ENCODE peak calls at places on chromosome 2, in ten cellular contexts. I, G, T, Q, S, X, A, E, O and Z are unnamed samples.

GRCh38 chr2:113977660-113978523 is 88.0 kb downstream of the ACTR3 start:
- DNase-seq in I (no peak), G (no peak), T (peak), Q (no peak), S (no peak), X (no peak), A (no peak), E (no peak), O (peak), Z (peak)

GRCh38 chr2:11145350-11145749 is 9.9 kb upstream of the SLC66A3 start:
- DNase-seq in I (no peak), G (no peak), T (no peak), Q (no peak), S (no peak), X (no peak), A (no peak), E (no peak), O (no peak), Z (no peak)

GRCh38 chr2:28736034-28736433 is 15.6 kb upstream of the PPP1CB start:
- DNase-seq in I (no peak), G (peak), T (no peak), Q (peak), S (no peak), X (no peak), A (no peak), E (no peak), O (no peak), Z (peak)

GRCh38 chr2:123303735-123304134 is 721.4 kb upstream of the CNTNAP5 start:
- DNase-seq in I (no peak), G (no peak), T (peak), Q (no peak), S (no peak), X (no peak), A (no peak), E (no peak), O (no peak), Z (no peak)

GRCh38 chr2:238505892-238506280 is 79.2 kb downstream of the ASB1 start:
- DNase-seq in I (no peak), G (no peak), T (no peak), Q (no peak), S (no peak), X (no peak), A (no peak), E (no peak), O (no peak), Z (no peak)

GRCh38 chr2:46163031-46163430 is 134.2 kb upstream of the EPAS1 start:
- DNase-seq in I (no peak), G (no peak), T (no peak), Q (no peak), S (no peak), X (no peak), A (no peak), E (no peak), O (no peak), Z (no peak)

GRCh38 chr2:10326151-10326616 is 23.5 kb downstream of the HPCAL1 start:
- DNase-seq in I (no peak), G (no peak), T (no peak), Q (no peak), S (no peak), X (no peak), A (no peak), E (no peak), O (no peak), Z (no peak)

GRCh38 chr2:19911799-19912509 is 10.2 kb upstream of the TTC32 start:
- DNase-seq in I (no peak), G (peak), T (peak), Q (no peak), S (no peak), X (no peak), A (peak), E (no peak), O (peak), Z (peak)

GRCh38 chr2:109189751-109190150 is 60.7 kb downstream of the SH3RF3 start:
- DNase-seq in I (no peak), G (no peak), T (no peak), Q (no peak), S (no peak), X (no peak), A (no peak), E (no peak), O (no peak), Z (no peak)

GRCh38 chr2:191707542-191707941 is 29.6 kb downstream of the NABP1 start:
- DNase-seq in I (no peak), G (no peak), T (no peak), Q (no peak), S (no peak), X (no peak), A (no peak), E (no peak), O (no peak), Z (no peak)

GRCh38 chr2:96940026-96940601 is 46.3 kb downstream of the FAM178B start:
- DNase-seq in I (no peak), G (no peak), T (no peak), Q (no peak), S (no peak), X (no peak), A (no peak), E (no peak), O (no peak), Z (no peak)

GRCh38 chr2:15334650-15335326 is 226.3 kb downstream of the NBAS start:
- DNase-seq in I (no peak), G (peak), T (peak), Q (peak), S (no peak), X (no peak), A (peak), E (no peak), O (peak), Z (peak)

GRCh38 chr2:120731175-120731574 is 4.5 kb upstream of the GLI2 start:
- DNase-seq in I (no peak), G (no peak), T (no peak), Q (no peak), S (no peak), X (peak), A (no peak), E (no peak), O (no peak), Z (no peak)

GRCh38 chr2:61460168-61460567 is 10.7 kb downstream of the USP34 start:
- DNase-seq in I (no peak), G (peak), T (peak), Q (no peak), S (no peak), X (no peak), A (peak), E (no peak), O (peak), Z (no peak)

GRCh38 chr2:30240162-30240696 is 8.9 kb downstream of the LBH start:
- DNase-seq in I (no peak), G (no peak), T (no peak), Q (no peak), S (no peak), X (no peak), A (no peak), E (no peak), O (no peak), Z (no peak)

GRCh38 chr2:227406177-227407031 is 18.7 kb upstream of the SCYGR1 start:
- DNase-seq in I (no peak), G (peak), T (peak), Q (peak), S (peak), X (peak), A (peak), E (no peak), O (peak), Z (peak)

GRCh38 chr2:51859260-51859659 is 827.3 kb upstream of the NRXN1 start:
- DNase-seq in I (no peak), G (no peak), T (no peak), Q (no peak), S (no peak), X (no peak), A (no peak), E (no peak), O (no peak), Z (no peak)

GRCh38 chr2:129888896-129889295 is 90.6 kb upstream of the RAB6C start:
- DNase-seq in I (no peak), G (peak), T (no peak), Q (no peak), S (no peak), X (no peak), A (peak), E (no peak), O (peak), Z (no peak)